ENCODE peak calls at places on chromosome 19, in five cellular contexts. J is mesendoderm, I is uterus, U is BE2C, T is neuronal stem cell. X is an unnamed sample. For H3K27me3, the result is how much of the 10 kb centered on the place peaks cover.

GRCh38 chr19:2983351-2984195 is 6.2 kb downstream of the TLE6 start:
- DNase-seq in J (peak), I (peak), U (peak), T (no peak), X (peak)

GRCh38 chr19:15330801-15331418 is 1.4 kb downstream of the BRD4 start:
- DNase-seq in J (peak), I (no peak), U (no peak), T (peak), X (no peak)

GRCh38 chr19:52498571-52498970 is 28.9 kb upstream of the ZNF808 start:
- DNase-seq in J (no peak), I (no peak), U (no peak), T (no peak), X (no peak)

GRCh38 chr19:16873603-16874002 is 15.2 kb upstream of the F2RL3 start:
- DNase-seq in J (no peak), I (no peak), U (no peak), T (no peak), X (no peak)

GRCh38 chr19:55096061-55096701 is 20.5 kb downstream of the EPS8L1 start:
- DNase-seq in J (peak), I (no peak), U (no peak), T (no peak), X (peak)

GRCh38 chr19:19053508-19054314 is 10.1 kb upstream of the SLC25A42 start:
- DNase-seq in J (peak), I (peak), U (peak), T (peak), X (peak)

GRCh38 chr19:50203281-50204080 is at the start of gene MYH14:
- DNase-seq in J (peak), I (peak), U (peak), T (peak), X (peak)

GRCh38 chr19:16208064-16208759 is 10.5 kb downstream of the AP1M1 start:
- DNase-seq in J (no peak), I (no peak), U (no peak), T (no peak), X (no peak)

GRCh38 chr19:15154002-15154612 is 46.7 kb downstream of the NOTCH3 start:
- DNase-seq in J (peak), I (no peak), U (peak), T (no peak), X (peak)

GRCh38 chr19:4609878-4610511 is 29.3 kb upstream of the TNFAIP8L1 start:
- DNase-seq in J (no peak), I (no peak), U (peak), T (no peak), X (peak)

GRCh38 chr19:46890423-46891170 is 29.8 kb downstream of the ARHGAP35 start:
- DNase-seq in J (no peak), I (no peak), U (no peak), T (no peak), X (no peak)

GRCh38 chr19:45153339-45154063 is 7.3 kb downstream of the NKPD1 start:
- DNase-seq in J (peak), I (peak), U (peak), T (peak), X (peak)
- H3K27me3 ChIP-seq in J (under half), I (under half), U (under half), T (under half), X (under half)

GRCh38 chr19:748274-748598 is 2.7 kb upstream of the MISP start:
- DNase-seq in J (no peak), I (no peak), U (no peak), T (no peak), X (peak)
- H3K27me3 ChIP-seq in J (under half), I (under half), U (under half), T (under half), X (under half)

GRCh38 chr19:1674293-1674679 is 21.9 kb upstream of the TCF3 start:
- DNase-seq in J (no peak), I (no peak), U (no peak), T (no peak), X (peak)

GRCh38 chr19:1678073-1678472 is 25.7 kb upstream of the TCF3 start:
- DNase-seq in J (no peak), I (no peak), U (no peak), T (no peak), X (no peak)

GRCh38 chr19:1676351-1677266 is 24.2 kb upstream of the TCF3 start:
- DNase-seq in J (no peak), I (no peak), U (no peak), T (no peak), X (peak)

GRCh38 chr19:1673645-1674292 is 21.4 kb upstream of the TCF3 start:
- DNase-seq in J (no peak), I (no peak), U (no peak), T (no peak), X (peak)

GRCh38 chr19:1675633-1676350 is 23.4 kb upstream of the TCF3 start:
- DNase-seq in J (peak), I (no peak), U (peak), T (no peak), X (peak)
- H3K27me3 ChIP-seq in J (under half), I (under half), U (under half), T (under half), X (half or more)

GRCh38 chr19:42253245-42254082 is 1.5 kb downstream of the ERF start:
- DNase-seq in J (peak), I (peak), U (peak), T (peak), X (peak)

GRCh38 chr19:42252365-42253244 is 2.3 kb downstream of the ERF start:
- DNase-seq in J (peak), I (peak), U (no peak), T (no peak), X (peak)

GRCh38 chr19:42254850-42255765 is at the start of gene ERF:
- DNase-seq in J (peak), I (peak), U (peak), T (peak), X (peak)

GRCh38 chr19:42254083-42254849 is 662 bp downstream of the ERF start:
- DNase-seq in J (peak), I (peak), U (peak), T (peak), X (peak)

DNA sequence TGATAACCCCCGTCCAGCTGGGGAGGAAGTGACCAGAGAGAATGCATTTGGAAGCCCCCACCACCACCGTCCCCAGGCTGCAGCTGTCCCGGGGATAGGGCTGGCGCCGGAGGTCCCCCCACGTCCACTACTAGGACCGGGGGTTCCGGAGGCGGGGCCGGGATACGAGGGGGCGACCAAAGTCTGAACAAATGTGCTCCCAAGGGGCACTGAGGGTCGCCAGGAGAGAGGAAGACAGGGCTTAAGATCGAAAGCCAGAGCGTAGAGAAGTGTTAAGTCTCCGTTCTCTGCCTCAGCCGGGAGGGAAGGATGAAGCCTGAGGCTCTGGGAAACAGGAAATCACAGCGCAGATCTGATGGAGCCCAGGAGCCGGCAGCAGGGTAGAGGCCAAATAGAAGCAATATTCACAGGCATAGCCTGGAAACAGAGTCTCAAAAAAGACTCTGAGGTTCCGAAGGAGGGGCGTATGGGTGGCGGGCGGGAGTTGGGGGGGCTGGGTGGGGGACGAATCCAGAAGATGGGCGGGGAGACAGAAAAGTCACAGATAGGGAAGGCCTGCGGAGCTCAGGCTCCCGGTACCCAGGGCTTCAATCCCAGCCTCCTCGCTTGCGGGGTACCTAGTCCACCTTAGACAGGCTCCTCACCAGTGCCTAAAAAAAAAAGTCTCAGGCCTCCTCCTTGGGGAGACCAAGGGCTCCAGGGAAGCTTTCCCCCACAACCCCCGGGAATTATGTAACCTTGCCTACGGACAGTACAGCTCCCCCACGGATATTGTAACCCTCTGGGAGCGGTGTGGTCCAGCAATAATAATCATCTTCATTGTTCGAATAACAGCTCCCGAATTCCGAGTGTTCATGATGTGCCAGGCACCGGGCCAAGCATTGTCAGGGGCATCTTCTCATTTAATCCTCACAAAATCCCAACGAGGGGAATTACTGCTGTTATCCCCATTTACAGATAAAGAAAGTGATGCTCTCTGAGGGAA is 1.1 kb upstream of the ERF start:
- DNase-seq in J (peak), I (peak), U (peak), T (peak), X (peak)
- H3K27me3 ChIP-seq in J (under half), I (under half), U (under half), T (under half), X (under half)

GRCh38 chr19:7772752-7773291 is 9.8 kb downstream of the CLEC4M start:
- DNase-seq in J (peak), I (no peak), U (no peak), T (no peak), X (no peak)
- H3K27me3 ChIP-seq in J (under half), I (under half), U (under half), T (under half), X (under half)

GRCh38 chr19:1747285-1748114 is 5.8 kb upstream of the ONECUT3 start:
- DNase-seq in J (peak), I (no peak), U (no peak), T (no peak), X (peak)
- H3K27me3 ChIP-seq in J (half or more), I (under half), U (half or more), T (under half), X (half or more)

GRCh38 chr19:13051581-13052165 is 51.0 kb downstream of the LYL1 start:
- DNase-seq in J (peak), I (peak), U (peak), T (peak), X (peak)

GRCh38 chr19:13053238-13053637 is 49.4 kb downstream of the LYL1 start:
- DNase-seq in J (no peak), I (no peak), U (no peak), T (no peak), X (no peak)

GRCh38 chr19:13054605-13055212 is 47.9 kb downstream of the LYL1 start:
- DNase-seq in J (no peak), I (no peak), U (no peak), T (no peak), X (peak)

GRCh38 chr19:13053761-13054604 is 48.7 kb downstream of the LYL1 start:
- DNase-seq in J (peak), I (peak), U (no peak), T (peak), X (peak)

DNA sequence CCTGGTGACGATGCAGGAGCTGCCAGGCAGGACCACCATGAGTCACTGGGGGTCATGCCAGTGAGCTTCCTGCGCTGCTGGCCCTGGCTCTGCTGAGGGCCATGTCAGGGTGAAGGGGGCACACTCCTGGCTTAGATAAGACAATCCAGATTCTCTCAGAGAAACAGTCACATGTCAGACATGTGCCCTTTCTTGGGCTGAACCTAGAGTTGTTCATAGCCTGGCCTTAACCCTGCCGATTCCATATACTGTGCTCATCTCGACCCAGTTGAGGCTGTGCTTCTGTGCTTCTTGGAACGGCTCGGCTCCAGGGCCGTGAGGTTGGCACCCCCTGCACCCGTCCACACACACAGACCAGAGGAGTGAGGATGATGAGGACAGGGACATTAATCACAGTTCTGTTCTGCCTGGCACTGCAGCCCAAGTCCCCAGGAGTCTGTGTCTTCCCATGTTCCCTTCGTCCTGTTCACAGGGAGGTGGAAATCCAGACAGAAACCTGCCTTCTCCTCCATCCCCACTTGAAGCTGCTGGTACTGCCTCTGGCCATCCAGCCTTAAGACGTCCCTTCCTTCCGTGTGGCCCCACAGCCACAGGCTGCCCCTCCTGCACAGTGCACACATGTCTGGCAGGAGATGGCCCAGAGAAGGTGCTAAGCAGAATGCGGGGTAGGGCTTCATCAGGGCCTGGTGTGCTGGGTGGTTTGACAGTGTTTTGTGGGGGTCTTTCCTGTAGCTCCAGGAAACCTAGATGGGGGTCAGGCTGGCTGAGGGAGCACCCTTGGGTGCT is 50.0 kb downstream of the LYL1 start:
- DNase-seq in J (no peak), I (no peak), U (no peak), T (no peak), X (no peak)
- H3K27me3 ChIP-seq in J (under half), I (under half), U (under half), T (under half), X (half or more)

X was measured in H7.